ENCODE peak calls at places on chromosomes 3 and 15, in seven cellular contexts. L is activated CD4-positive, alpha-beta memory T cell treated with anti-CD3 and anti-CD28 coated beads for 36 hours; S is heart left ventricle; D is GM12864; J is stimulated activated CD8-positive, alpha-beta memory T cell treated with anti-CD3 and anti-CD28 coated beads, Interleukin-7, amount 100 ng/mL, for 4 hours; F is RPMI8226; Y is NCI-H345. Q is an unnamed sample.

GRCh38 chr3:118244761-118245160 is 789.9 kb downstream of the IGSF11 start:
- DNase-seq in L (no peak), S (no peak), D (no peak), J (no peak), F (no peak), Y (no peak), Q (no peak)

GRCh38 chr3:197478746-197479668 is 76.8 kb downstream of the BDH1 start:
- DNase-seq in L (no peak), S (no peak), D (no peak), J (no peak), F (peak), Y (no peak), Q (no peak)

GRCh38 chr3:192352142-192352541 is 375.2 kb downstream of the FGF12 start:
- DNase-seq in L (no peak), S (no peak), D (no peak), J (no peak), F (no peak), Y (no peak), Q (no peak)

GRCh38 chr3:32815812-32816438 is 1.9 kb upstream of the TRIM71 start:
- DNase-seq in L (no peak), S (no peak), D (no peak), J (no peak), F (no peak), Y (no peak), Q (no peak)

GRCh38 chr15:71732636-71733035 is 77.7 kb upstream of the NR2E3 start:
- DNase-seq in L (no peak), S (no peak), D (no peak), J (no peak), F (no peak), Y (no peak), Q (no peak)

GRCh38 chr3:88957751-88958452 is 149.5 kb upstream of the EPHA3 start:
- DNase-seq in L (no peak), S (no peak), D (no peak), J (no peak), F (no peak), Y (no peak), Q (peak)

GRCh38 chr3:33130144-33130543 is 16.3 kb downstream of the CRTAP start:
- DNase-seq in L (no peak), S (no peak), D (no peak), J (no peak), F (no peak), Y (no peak), Q (no peak)

GRCh38 chr3:128091586-128091985 is 32.0 kb downstream of the RUVBL1 start:
- DNase-seq in L (no peak), S (no peak), D (no peak), J (no peak), F (no peak), Y (no peak), Q (no peak)

GRCh38 chr3:188348445-188349244 is 194.7 kb downstream of the LPP start:
- DNase-seq in L (no peak), S (peak), D (no peak), J (no peak), F (no peak), Y (no peak), Q (peak)

GRCh38 chr3:49772703-49773102 is 13.6 kb downstream of the IP6K1 start:
- DNase-seq in L (no peak), S (no peak), D (no peak), J (no peak), F (no peak), Y (no peak), Q (no peak)

GRCh38 chr15:70703483-70703882 is 59.9 kb downstream of the UACA start:
- DNase-seq in L (no peak), S (no peak), D (no peak), J (no peak), F (no peak), Y (no peak), Q (peak)

GRCh38 chr3:4060064-4060463 is 243.1 kb upstream of the SETMAR start:
- DNase-seq in L (no peak), S (no peak), D (no peak), J (no peak), F (no peak), Y (no peak), Q (no peak)

GRCh38 chr3:154062513-154062912 is 58.7 kb upstream of the ARHGEF26 start:
- DNase-seq in L (no peak), S (no peak), D (no peak), J (no peak), F (no peak), Y (no peak), Q (no peak)

GRCh38 chr3:194370753-194371152 is 1.2 kb upstream of the LRRC15 start:
- DNase-seq in L (no peak), S (no peak), D (no peak), J (no peak), F (no peak), Y (no peak), Q (no peak)

GRCh38 chr15:78757636-78757905 is 53.7 kb downstream of the ADAMTS7 start:
- DNase-seq in L (no peak), S (no peak), D (no peak), J (no peak), F (no peak), Y (no peak), Q (no peak)

GRCh38 chr15:69526086-69526485 is 73.5 kb downstream of the RPLP1 start:
- DNase-seq in L (no peak), S (no peak), D (no peak), J (no peak), F (no peak), Y (no peak), Q (no peak)

GRCh38 chr3:101171797-101172196 is 148.6 kb downstream of the IMPG2 start:
- DNase-seq in L (peak), S (no peak), D (no peak), J (no peak), F (no peak), Y (no peak), Q (no peak)

GRCh38 chr3:30221622-30222021 is 384.8 kb upstream of the TGFBR2 start:
- DNase-seq in L (no peak), S (no peak), D (no peak), J (no peak), F (peak), Y (no peak), Q (peak)

GRCh38 chr3:157669403-157669802 is 166.2 kb upstream of the VEPH1 start:
- DNase-seq in L (no peak), S (no peak), D (no peak), J (no peak), F (no peak), Y (no peak), Q (no peak)

GRCh38 chr15:72591361-72591760 is 63.1 kb upstream of the GOLGA6B start:
- DNase-seq in L (no peak), S (no peak), D (no peak), J (no peak), F (no peak), Y (no peak), Q (peak)

GRCh38 chr3:158127250-158128219 is 17.6 kb downstream of the RSRC1 start:
- DNase-seq in L (no peak), S (no peak), D (no peak), J (no peak), F (peak), Y (no peak), Q (peak)

GRCh38 chr3:72655151-72655551 is 193.1 kb downstream of the SHQ1 start:
- DNase-seq in L (no peak), S (no peak), D (no peak), J (no peak), F (no peak), Y (no peak), Q (no peak)

GRCh38 chr15:89419370-89419984 is 76.9 kb downstream of the RHCG start:
- DNase-seq in L (peak), S (peak), D (no peak), J (no peak), F (peak), Y (no peak), Q (peak)

GRCh38 chr3:189937302-189938255 is 183.1 kb downstream of the P3H2 start:
- DNase-seq in L (no peak), S (no peak), D (no peak), J (no peak), F (no peak), Y (no peak), Q (peak)

GRCh38 chr15:90561344-90562244 is 31.9 kb downstream of the CRTC3 start:
- DNase-seq in L (peak), S (no peak), D (no peak), J (no peak), F (no peak), Y (no peak), Q (peak)

GRCh38 chr15:79195802-79196201 is 86.7 kb upstream of the ANKRD34C start:
- DNase-seq in L (no peak), S (no peak), D (no peak), J (no peak), F (no peak), Y (no peak), Q (no peak)

GRCh38 chr3:46853441-46854410 is 9.5 kb downstream of the MYL3 start:
- DNase-seq in L (peak), S (peak), D (no peak), J (no peak), F (no peak), Y (no peak), Q (no peak)

GRCh38 chr15:92205255-92205739 is 188.4 kb upstream of the ST8SIA2 start:
- DNase-seq in L (no peak), S (no peak), D (no peak), J (no peak), F (no peak), Y (no peak), Q (no peak)

GRCh38 chr3:11954312-11954934 is 49.8 kb upstream of the SYN2 start:
- DNase-seq in L (no peak), S (no peak), D (no peak), J (no peak), F (peak), Y (peak), Q (no peak)

GRCh38 chr3:72065236-72065635 is 280.3 kb upstream of the PROK2 start:
- DNase-seq in L (no peak), S (no peak), D (no peak), J (no peak), F (no peak), Y (no peak), Q (no peak)

GRCh38 chr3:40068647-40069046 is 240.9 kb upstream of the EIF1B start:
- DNase-seq in L (no peak), S (no peak), D (no peak), J (no peak), F (no peak), Y (peak), Q (no peak)

GRCh38 chr3:148642616-148643015 is 55.1 kb upstream of the AGTR1 start:
- DNase-seq in L (no peak), S (no peak), D (no peak), J (no peak), F (no peak), Y (no peak), Q (peak)